ENCODE peak calls at places on chromosomes 7 and 10, in six cellular contexts. Y is endothelial cell; G is stimulated activated CD4-positive, alpha-beta T cell treated with anti-CD3 and anti-CD28 coated beads, Interleukin-1b, Interleukin-23, amount 100 ng/mL, for 4 hours; T is C1 segment of cervical spinal cord; F is M059J; W is IMR-90. E is an unnamed sample.

GRCh38 chr10:29646960-29647431 is 12.2 kb upstream of the SVIL start:
- DNase-seq in G (no peak), F (peak; percentile 10), W (peak; percentile 6), Y (no peak), T (no peak), E (no peak)

GRCh38 chr10:119401671-119402395 is 140.7 kb downstream of the RGS10 start:
- DNase-seq in Y (no peak), F (peak; percentile 93), G (no peak), T (no peak), W (peak; percentile 100), E (peak; percentile 98)

GRCh38 chr7:13830604-13830915 is 158.9 kb downstream of the ETV1 start:
- DNase-seq in F (no peak), T (no peak), G (no peak), W (peak; percentile 36), Y (no peak), E (no peak)

GRCh38 chr10:83666762-83667161 is 472.5 kb upstream of the GHITM start:
- DNase-seq in G (no peak), Y (no peak), W (no peak), T (no peak), F (no peak), E (peak; percentile 39)

GRCh38 chr10:80472234-80473095 is 18.4 kb downstream of the TSPAN14 start:
- DNase-seq in G (no peak), W (peak; percentile 85), F (peak; percentile 32), Y (no peak), T (no peak), E (peak; percentile 93)

GRCh38 chr10:1173091-1173490 is 116.9 kb downstream of the WDR37 start:
- DNase-seq in W (no peak), Y (no peak), T (no peak), F (no peak), G (no peak), E (no peak)

GRCh38 chr10:26855186-26855585 is 5.6 kb downstream of the ABI1 start:
- DNase-seq in G (no peak), F (peak; percentile 14), Y (no peak), T (no peak), W (peak; percentile 50), E (no peak)

GRCh38 chr10:122462533-122463465 is 1.4 kb downstream of the HTRA1 start:
- DNase-seq in Y (no peak), F (peak; percentile 42), T (no peak), G (no peak), W (peak; percentile 51), E (no peak)

GRCh38 chr10:126508535-126509040 is 120.3 kb upstream of the ADAM12 start:
- DNase-seq in F (no peak), Y (peak; percentile 27), G (no peak), T (no peak), W (no peak), E (no peak)

GRCh38 chr10:49318028-49318427 is 19.1 kb downstream of the C10orf71 start:
- DNase-seq in W (no peak), T (no peak), Y (no peak), F (no peak), G (no peak), E (no peak)

GRCh38 chr7:146961617-146962016 is 845.0 kb downstream of the CNTNAP2 start:
- DNase-seq in Y (no peak), W (no peak), T (no peak), G (no peak), F (peak; percentile 17), E (peak; percentile 94)

GRCh38 chr10:11164806-11165590 is 147.3 kb downstream of the CELF2 start:
- DNase-seq in F (peak; percentile 28), W (peak; percentile 78), Y (peak; percentile 31), G (peak; percentile 39), T (peak; percentile 71), E (peak; percentile 78)

GRCh38 chr10:112938808-112939482 is 11.1 kb upstream of the TCF7L2 start:
- DNase-seq in F (no peak), G (no peak), Y (no peak), T (no peak), W (no peak), E (no peak)

GRCh38 chr10:44470779-44471178 is 85.9 kb upstream of the CXCL12 start:
- DNase-seq in F (peak; percentile 79), W (no peak), Y (no peak), T (no peak), G (no peak), E (no peak)

GRCh38 chr10:78600740-78601139 is 468.0 kb upstream of the ZMIZ1 start:
- DNase-seq in Y (no peak), F (peak; percentile 13), W (peak; percentile 36), T (no peak), G (no peak), E (no peak)

GRCh38 chr7:122046402-122046801 is 97.6 kb downstream of the AASS start:
- DNase-seq in W (no peak), Y (no peak), F (no peak), T (no peak), G (no peak), E (peak; percentile 33)

GRCh38 chr10:122331615-122332446 is 42.7 kb upstream of the PLEKHA1 start:
- DNase-seq in F (peak; percentile 29), Y (no peak), G (no peak), W (no peak), T (no peak), E (peak; percentile 15)

GRCh38 chr10:69337312-69338132 is 59.2 kb downstream of the HK1 start:
- DNase-seq in T (no peak), G (no peak), Y (no peak), F (peak; percentile 70), W (peak; percentile 86), E (no peak)

GRCh38 chr10:47361293-47361692 is 13.1 kb downstream of the RBP3 start:
- DNase-seq in G (no peak), F (peak; percentile 34), Y (peak; percentile 72), W (peak; percentile 16), T (no peak), E (no peak)

GRCh38 chr10:43973801-43974200 is 325.1 kb upstream of the ZNF32 start:
- DNase-seq in G (no peak), F (no peak), W (no peak), T (no peak), Y (no peak), E (no peak)

GRCh38 chr7:15885678-15886077 is 199.2 kb upstream of the MEOX2 start:
- DNase-seq in W (no peak), T (no peak), F (no peak), Y (no peak), G (no peak), E (no peak)

GRCh38 chr7:70016044-70016770 is 417.9 kb downstream of the AUTS2 start:
- DNase-seq in T (no peak), W (peak; percentile 0), Y (no peak), F (peak; percentile 72), G (no peak), E (peak; percentile 34)

GRCh38 chr10:8873310-8873709 is 818.8 kb downstream of the GATA3 start:
- DNase-seq in G (no peak), T (no peak), W (no peak), F (peak; percentile 19), Y (no peak), E (peak; percentile 3)

GRCh38 chr10:92785118-92785517 is 63.2 kb upstream of the EXOC6 start:
- DNase-seq in T (no peak), W (no peak), F (no peak), Y (no peak), G (no peak), E (no peak)

GRCh38 chr7:139658919-139659675 is 118.7 kb downstream of the HIPK2 start:
- DNase-seq in F (no peak), T (no peak), G (no peak), Y (no peak), W (no peak), E (no peak)

GRCh38 chr7:34759477-34760125 is 101.6 kb downstream of the NPSR1 start:
- DNase-seq in T (no peak), F (peak; percentile 54), Y (peak; percentile 22), G (no peak), W (peak; percentile 45), E (peak; percentile 58)

GRCh38 chr10:78892383-78893191 is 176.2 kb upstream of the ZMIZ1 start:
- DNase-seq in Y (no peak), F (peak; percentile 21), T (no peak), W (no peak), G (no peak), E (peak; percentile 8)

GRCh38 chr10:15898046-15898445 is 37.7 kb upstream of the MINDY3 start:
- DNase-seq in G (no peak), F (peak; percentile 3), T (no peak), Y (no peak), W (peak; percentile 8), E (peak; percentile 56)

GRCh38 chr7:122306320-122307227 is 2.0 kb upstream of the FEZF1 start:
- DNase-seq in G (no peak), Y (peak; percentile 27), F (no peak), W (no peak), T (no peak), E (no peak)

GRCh38 chr10:1119501-1119900 is 63.3 kb downstream of the WDR37 start:
- DNase-seq in T (no peak), W (no peak), Y (no peak), G (no peak), F (no peak), E (no peak)

GRCh38 chr7:133358728-133359127 is 105.8 kb downstream of the EXOC4 start:
- DNase-seq in Y (no peak), F (no peak), W (peak; percentile 66), G (no peak), T (no peak), E (peak; percentile 41)

GRCh38 chr10:11611248-11612003 is at the start of gene USP6NL:
- DNase-seq in W (peak; percentile 74), T (peak; percentile 81), F (peak; percentile 66), Y (peak; percentile 88), G (peak; percentile 68), E (peak; percentile 74)

GRCh38 chr7:96203781-96204180 is 118.1 kb downstream of the SLC25A13 start:
- DNase-seq in T (no peak), F (no peak), Y (no peak), W (no peak), G (no peak), E (no peak)